ENCODE peak calls at places on chromosomes 11 and 22, in seven cellular contexts. J is HL-60, D is neural crest cell, E is AG04450, H is endothelial cell, Z is psoas muscle, C is Calu3. A is an unnamed sample.
A peak's percentile ranks its signal among the peaks of the same experiment; 100 is the strongest.

GRCh38 chr22:35102663-35103062 is 36.7 kb downstream of the ISX start:
- DNase-seq in J (peak; percentile 34), D (no peak), E (no peak), H (no peak), Z (no peak), C (peak; percentile 51), A (no peak)

GRCh38 chr11:15769203-15769602 is 587.1 kb downstream of the SOX6 start:
- DNase-seq in J (no peak), D (no peak), E (no peak), H (no peak), Z (no peak), C (peak; percentile 54), A (no peak)

GRCh38 chr11:34609850-34610249 is 11.0 kb upstream of the EHF start:
- DNase-seq in J (no peak), D (no peak), E (no peak), H (no peak), Z (no peak), C (no peak), A (no peak)

GRCh38 chr22:45009881-45010531 is at the start of gene PHF21B:
- DNase-seq in J (no peak), D (peak; percentile 80), E (no peak), H (peak; percentile 85), Z (peak; percentile 50), C (peak; percentile 13), A (peak; percentile 89)

GRCh38 chr11:31806944-31807790 is 4.0 kb downstream of the PAX6 start:
- DNase-seq in J (no peak), D (peak; percentile 3), E (no peak), H (no peak), Z (no peak), C (no peak), A (no peak)

GRCh38 chr22:44392446-44392921 is 79.7 kb upstream of the SHISAL1 start:
- DNase-seq in J (no peak), D (no peak), E (no peak), H (no peak), Z (peak; percentile 8), C (no peak), A (peak; percentile 45)

GRCh38 chr11:72570893-72571741 is 103.1 kb downstream of the PDE2A start:
- DNase-seq in J (no peak), D (no peak), E (no peak), H (no peak), Z (no peak), C (no peak), A (no peak)

GRCh38 chr11:69037074-69037473 is 11.7 kb upstream of the TPCN2 start:
- DNase-seq in J (no peak), D (no peak), E (no peak), H (no peak), Z (no peak), C (no peak), A (no peak)

GRCh38 chr22:25970348-25970995 is 198.8 kb upstream of the SEZ6L start:
- DNase-seq in J (no peak), D (no peak), E (no peak), H (no peak), Z (peak; percentile 22), C (no peak), A (no peak)

GRCh38 chr11:69926376-69927050 is 107.3 kb upstream of the FGF3 start:
- DNase-seq in J (no peak), D (no peak), E (no peak), H (no peak), Z (no peak), C (no peak), A (no peak)

GRCh38 chr11:119169272-119169719 is 771 bp downstream of the NLRX1 start:
- DNase-seq in J (peak; percentile 15), D (no peak), E (no peak), H (peak; percentile 31), Z (peak; percentile 55), C (peak; percentile 40), A (no peak)

GRCh38 chr22:49959782-49960158 is 802 bp upstream of the PIM3 start:
- DNase-seq in J (no peak), D (no peak), E (no peak), H (no peak), Z (peak; percentile 66), C (peak; percentile 68), A (no peak)

DNA sequence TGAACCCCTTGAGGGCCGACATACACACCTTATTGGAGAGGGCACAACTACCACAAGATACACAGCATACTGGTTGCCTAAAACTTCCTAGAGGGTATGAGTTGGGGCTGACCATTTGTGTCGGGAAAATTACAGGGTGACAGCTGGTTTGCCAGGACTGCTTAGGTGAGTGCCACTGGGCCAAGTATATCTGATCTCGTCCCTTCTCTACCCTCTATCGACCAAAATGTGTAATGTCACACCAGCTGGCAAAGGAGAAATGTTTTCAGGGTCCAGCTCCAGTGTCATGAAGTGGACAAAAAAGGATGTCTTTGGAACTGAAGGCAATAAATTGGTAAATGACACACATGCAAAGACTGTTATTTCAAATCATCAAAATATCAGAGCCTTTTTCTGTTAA is 126.1 kb downstream of the PGR start:
- DNase-seq in J (no peak), D (no peak), E (no peak), H (no peak), Z (no peak), C (no peak), A (no peak)
- TF ChIP-seq CTCF in J (no peak), D (no peak), E (peak; percentile 18), H (no peak), Z (no peak), C (peak; percentile 27), A (peak; percentile 33)

GRCh38 chr11:92397356-92397755 is 172.7 kb downstream of the FAT3 start:
- DNase-seq in J (no peak), D (no peak), E (no peak), H (no peak), Z (no peak), C (no peak), A (no peak)
- TF ChIP-seq CTCF in J (no peak), D (no peak), E (no peak), H (no peak), Z (no peak), C (no peak), A (no peak)

DNA sequence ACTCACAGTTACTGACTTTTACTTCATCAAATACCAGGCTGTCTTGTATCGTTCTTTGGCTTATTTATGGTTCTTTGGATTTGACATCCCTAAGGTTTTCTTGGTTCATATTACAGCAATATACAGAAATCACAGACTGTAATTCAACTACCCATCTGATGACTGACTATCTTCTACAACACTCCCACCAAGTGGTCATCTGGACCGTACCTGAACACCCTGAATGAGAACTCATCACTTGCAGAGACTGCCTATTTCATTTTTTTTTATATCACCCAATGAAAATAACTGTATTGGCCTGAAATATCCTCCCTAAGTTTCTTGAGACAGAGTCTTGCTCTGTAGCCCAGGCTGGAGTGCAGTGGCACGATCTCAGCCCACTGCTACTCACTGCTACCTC is 9.5 kb upstream of the UPB1 start:
- DNase-seq in J (no peak), D (no peak), E (no peak), H (no peak), Z (no peak), C (no peak), A (no peak)
- TF ChIP-seq CTCF in J (no peak), D (no peak), E (no peak), H (no peak), Z (peak; percentile 23), C (no peak), A (peak; percentile 20)

GRCh38 chr11:22416462-22416861 is 78.3 kb downstream of the SLC17A6 start:
- DNase-seq in J (no peak), D (no peak), E (no peak), H (no peak), Z (no peak), C (no peak), A (no peak)

DNA sequence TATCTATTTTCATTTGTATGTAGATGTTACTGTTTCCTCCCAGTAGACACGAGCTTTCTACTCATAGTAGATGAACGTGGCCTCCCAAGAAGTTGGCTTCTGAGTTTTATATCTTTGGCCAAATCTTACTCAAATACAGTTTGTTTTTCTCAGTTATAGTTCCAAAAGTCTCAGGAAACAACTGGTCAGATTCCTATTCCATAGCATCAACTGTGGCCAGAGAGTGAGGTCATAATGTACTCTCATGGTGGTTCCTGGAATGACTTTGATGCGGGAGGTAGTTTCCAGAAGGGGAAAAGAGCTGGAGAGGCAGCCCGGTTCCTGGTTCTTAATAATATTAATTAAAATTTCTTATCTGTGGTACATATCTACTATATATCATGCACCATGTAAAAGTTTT is 77.3 kb downstream of the SLC17A6 start:
- DNase-seq in J (no peak), D (no peak), E (no peak), H (no peak), Z (no peak), C (no peak), A (no peak)
- TF ChIP-seq CTCF in J (no peak), D (no peak), E (no peak), H (no peak), Z (no peak), C (no peak), A (no peak)

GRCh38 chr11:43934359-43935130 is 7.9 kb upstream of the C11orf96 start:
- DNase-seq in J (no peak), D (no peak), E (no peak), H (no peak), Z (no peak), C (no peak), A (no peak)

GRCh38 chr11:43941257-43941879 is 1.1 kb upstream of the C11orf96 start:
- DNase-seq in J (no peak), D (no peak), E (no peak), H (no peak), Z (no peak), C (no peak), A (no peak)

GRCh38 chr11:43935131-43935979 is 7.1 kb upstream of the C11orf96 start:
- DNase-seq in J (no peak), D (no peak), E (no peak), H (no peak), Z (no peak), C (no peak), A (no peak)

GRCh38 chr11:43936081-43936480 is 6.4 kb upstream of the C11orf96 start:
- DNase-seq in J (peak; percentile 29), D (no peak), E (no peak), H (no peak), Z (no peak), C (no peak), A (no peak)

GRCh38 chr11:43937434-43938411 is 4.7 kb upstream of the C11orf96 start:
- DNase-seq in J (peak; percentile 27), D (no peak), E (no peak), H (no peak), Z (no peak), C (no peak), A (no peak)
- TF ChIP-seq CTCF in J (peak; percentile 40), D (no peak), E (peak; percentile 27), H (no peak), Z (no peak), C (no peak), A (peak; percentile 29)

DNA sequence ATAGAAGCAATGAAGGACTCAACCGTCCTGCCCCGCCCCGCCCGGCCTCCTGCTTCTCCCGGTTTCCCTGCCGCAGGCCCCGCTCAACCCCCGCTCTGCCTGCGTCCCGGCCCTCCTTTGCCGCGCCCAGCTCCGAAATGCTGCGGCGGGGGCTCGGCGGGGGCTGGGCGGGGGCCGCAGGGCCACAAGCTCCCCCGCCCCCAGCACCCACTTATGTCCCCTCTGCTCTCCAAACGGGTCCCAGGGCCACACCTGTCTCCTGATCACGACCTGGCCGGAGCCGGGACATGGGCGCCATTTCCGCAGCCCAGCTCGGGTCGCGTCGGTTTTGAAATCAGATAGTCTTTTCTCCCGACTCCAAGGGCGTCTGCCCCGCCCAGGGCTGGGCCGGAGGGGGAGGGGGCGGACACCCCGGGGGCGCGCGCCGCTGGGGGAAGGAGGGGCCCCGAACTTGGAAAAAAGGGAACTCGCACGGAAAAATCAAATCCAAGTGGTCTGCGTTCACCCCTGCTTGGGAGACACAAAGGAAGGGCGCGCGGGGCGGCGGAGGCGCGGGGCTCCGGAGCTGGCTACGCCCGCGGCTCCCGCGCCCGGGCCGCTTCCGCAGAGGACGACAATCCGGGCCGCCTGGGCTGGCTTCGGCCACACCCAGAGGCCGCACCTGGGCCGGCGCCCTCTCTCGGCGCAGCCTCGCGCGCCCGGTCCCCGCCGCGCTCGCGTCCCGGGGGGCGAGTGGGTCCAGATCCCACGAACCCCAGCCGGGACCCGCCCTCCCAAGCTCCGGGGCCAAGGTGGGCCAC is 70.5 kb upstream of the EP300 start:
- DNase-seq in J (peak; percentile 87), D (peak; percentile 59), E (no peak), H (peak; percentile 58), Z (peak; percentile 83), C (peak; percentile 76), A (peak; percentile 81)
- TF ChIP-seq CTCF in J (no peak), D (no peak), E (no peak), H (no peak), Z (peak; percentile 19), C (no peak), A (peak; percentile 22)